ENCODE peak calls at places on chromosome 15, in ten cellular contexts. I is GM13976, D is testis, C is HCT116, G is upper lobe of right lung, W is colonic mucosa, Z is AG04450, L is NB4, M is psoas muscle, T is progenitor cell of endocrine pancreas. R is an unnamed sample.

GRCh38 chr15:99568548-99569352 is 3.0 kb downstream of the MEF2A start:
- DNase-seq in M (no peak), C (no peak), I (no peak), G (no peak), D (no peak), Z (no peak), W (no peak), L (no peak), T (no peak), R (no peak)

GRCh38 chr15:85044251-85044853 is 62.7 kb downstream of the PDE8A start:
- DNase-seq in M (peak), W (peak), L (peak), G (no peak), D (peak), C (peak), I (peak), Z (peak), T (no peak), R (peak)

GRCh38 chr15:33639968-33640367 is 328.3 kb upstream of the CHRM5 start:
- DNase-seq in M (no peak), W (no peak), L (no peak), G (no peak), D (no peak), T (no peak), Z (no peak), C (no peak), I (no peak), R (no peak)

GRCh38 chr15:89090791-89091666 is 2.8 kb downstream of the ABHD2 start:
- DNase-seq in C (no peak), Z (no peak), T (no peak), M (peak), I (peak), D (peak), G (peak), W (peak), L (peak), R (peak)

GRCh38 chr15:31299588-31300207 is 26.9 kb upstream of the KLF13 start:
- DNase-seq in L (no peak), Z (no peak), G (peak), D (peak), C (no peak), W (no peak), T (no peak), M (no peak), I (no peak), R (no peak)

GRCh38 chr15:57580866-57581265 is 10.8 kb upstream of the MYZAP start:
- DNase-seq in D (no peak), W (peak), C (no peak), L (no peak), I (no peak), Z (no peak), M (no peak), G (no peak), T (no peak), R (peak)

GRCh38 chr15:81255596-81255995 is 58.9 kb downstream of the IL16 start:
- DNase-seq in T (no peak), W (no peak), D (no peak), M (no peak), L (no peak), C (no peak), Z (no peak), G (no peak), I (no peak), R (no peak)

GRCh38 chr15:101083336-101084045 is 164.3 kb downstream of the LRRK1 start:
- DNase-seq in C (no peak), I (no peak), D (no peak), Z (no peak), W (no peak), T (no peak), M (no peak), G (no peak), L (no peak), R (no peak)

GRCh38 chr15:73704869-73705645 is 20.9 kb downstream of the CD276 start:
- DNase-seq in T (peak), I (peak), L (peak), Z (no peak), D (peak), C (no peak), W (peak), M (peak), G (peak), R (peak)

GRCh38 chr15:100053476-100054121 is 288.2 kb downstream of the ADAMTS17 start:
- DNase-seq in L (no peak), C (no peak), W (no peak), G (no peak), M (no peak), Z (no peak), T (no peak), D (no peak), I (no peak), R (no peak)

GRCh38 chr15:33908396-33908795 is 59.9 kb upstream of the CHRM5 start:
- DNase-seq in L (no peak), G (no peak), C (no peak), T (no peak), Z (no peak), I (no peak), W (no peak), M (no peak), D (no peak), R (no peak)

GRCh38 chr15:77276096-77276495 is 143.8 kb downstream of the PEAK1 start:
- DNase-seq in L (no peak), C (no peak), Z (no peak), W (no peak), G (no peak), D (no peak), M (no peak), T (no peak), I (no peak), R (no peak)

GRCh38 chr15:49428392-49429095 is 5.5 kb downstream of the FGF7 start:
- DNase-seq in Z (no peak), C (no peak), I (no peak), T (no peak), W (no peak), D (no peak), L (no peak), G (no peak), M (no peak), R (no peak)

GRCh38 chr15:93072440-93073394 is 16.3 kb downstream of the RGMA start:
- DNase-seq in I (no peak), T (peak), D (peak), M (peak), W (peak), G (peak), L (peak), C (peak), Z (no peak), R (peak)

DNA sequence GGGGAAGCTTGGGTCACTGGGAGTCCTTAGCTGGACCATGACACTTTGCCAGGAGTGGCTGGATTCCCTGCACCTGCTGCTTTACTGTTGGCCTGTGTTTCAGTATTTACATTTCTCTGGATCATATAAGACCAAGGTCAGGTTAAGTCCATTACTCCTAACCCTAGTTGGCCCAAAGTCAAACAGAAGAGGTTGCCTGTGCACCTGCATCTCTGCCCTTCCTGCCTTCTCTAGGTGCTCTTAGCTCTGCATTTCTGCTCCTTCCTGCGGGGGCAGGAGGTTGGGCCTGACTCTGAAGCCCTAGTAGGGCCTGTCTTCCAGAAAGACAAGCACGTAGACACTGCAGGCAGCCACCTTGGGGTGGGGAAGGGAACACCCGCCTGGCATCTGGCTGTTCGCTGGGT is 124.3 kb downstream of the RPLP1 start:
- DNase-seq in L (no peak), D (no peak), Z (no peak), M (no peak), G (no peak), T (no peak), I (no peak), C (no peak), W (peak), R (no peak)
- TF ChIP-seq CTCF in L (no peak), D (no peak), Z (no peak), M (no peak), G (no peak), T (no peak), I (no peak), C (no peak), W (no peak), R (no peak)

DNA sequence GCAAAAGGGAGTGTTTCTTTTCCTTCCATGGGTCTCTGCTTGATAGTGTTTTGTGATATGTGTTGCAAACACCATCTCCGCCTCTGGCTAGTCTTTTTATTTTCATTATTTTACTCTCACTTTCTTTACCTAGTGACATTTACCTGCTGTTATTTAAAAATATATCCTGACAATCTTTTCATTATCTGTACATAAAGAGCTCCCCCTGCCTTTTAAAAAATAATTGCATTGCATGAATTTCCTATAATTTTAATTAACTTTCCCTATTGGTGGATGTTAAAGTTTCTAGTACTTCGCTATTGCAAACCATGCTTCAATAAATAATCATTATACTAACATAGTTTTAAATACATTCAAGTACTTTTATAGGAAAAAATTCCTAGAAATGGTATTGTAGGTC is 48.8 kb upstream of the GCNT3 start:
- DNase-seq in M (no peak), W (no peak), Z (no peak), D (no peak), C (no peak), I (no peak), G (no peak), T (no peak), L (no peak), R (no peak)
- TF ChIP-seq CTCF in M (no peak), W (no peak), Z (no peak), D (no peak), C (peak), I (no peak), G (no peak), T (no peak), L (no peak), R (no peak)

DNA sequence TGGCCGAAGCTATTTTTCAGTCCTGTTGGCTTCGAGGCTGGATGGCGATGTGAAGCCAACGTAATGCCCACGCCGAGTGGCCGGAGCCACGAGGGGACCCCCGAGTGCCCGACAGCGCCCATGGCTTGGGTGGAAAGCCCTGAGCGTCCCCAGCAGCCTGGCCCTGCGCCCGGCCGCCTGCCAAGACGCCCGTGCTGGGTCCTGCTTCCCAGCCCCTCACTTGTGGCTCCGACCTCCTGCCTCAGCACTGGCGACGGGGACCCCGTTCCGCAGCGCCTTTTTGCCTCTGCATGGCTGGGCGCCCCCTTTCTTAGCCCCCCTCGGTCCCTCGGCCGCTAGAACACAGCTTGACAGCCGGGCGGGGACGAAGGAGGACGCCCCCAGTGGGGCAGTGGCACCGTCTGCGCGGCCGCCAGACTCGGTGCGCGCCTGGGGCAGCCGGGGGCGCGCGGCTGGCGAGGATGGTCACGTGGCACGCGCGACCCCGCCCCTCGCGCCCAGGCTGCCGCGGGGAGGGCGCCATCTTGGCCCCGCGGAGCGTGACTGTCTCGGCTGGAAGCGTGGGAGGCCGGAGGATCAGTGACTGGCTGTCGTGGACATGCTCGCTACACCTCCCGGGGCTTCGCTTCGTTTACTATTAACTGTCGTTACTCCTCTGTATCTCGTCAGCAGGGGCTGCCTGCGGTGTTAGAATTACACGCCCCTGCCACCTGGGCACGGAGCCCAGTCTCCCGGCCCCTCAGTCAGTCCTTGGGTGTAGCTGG is 626 bp upstream of the GPR176 start:
- DNase-seq in W (peak), M (peak), T (peak), D (peak), Z (no peak), G (peak), C (no peak), I (peak), L (no peak), R (peak)
- TF ChIP-seq CTCF in W (no peak), M (no peak), T (no peak), D (no peak), Z (no peak), G (no peak), C (no peak), I (no peak), L (no peak), R (no peak)

DNA sequence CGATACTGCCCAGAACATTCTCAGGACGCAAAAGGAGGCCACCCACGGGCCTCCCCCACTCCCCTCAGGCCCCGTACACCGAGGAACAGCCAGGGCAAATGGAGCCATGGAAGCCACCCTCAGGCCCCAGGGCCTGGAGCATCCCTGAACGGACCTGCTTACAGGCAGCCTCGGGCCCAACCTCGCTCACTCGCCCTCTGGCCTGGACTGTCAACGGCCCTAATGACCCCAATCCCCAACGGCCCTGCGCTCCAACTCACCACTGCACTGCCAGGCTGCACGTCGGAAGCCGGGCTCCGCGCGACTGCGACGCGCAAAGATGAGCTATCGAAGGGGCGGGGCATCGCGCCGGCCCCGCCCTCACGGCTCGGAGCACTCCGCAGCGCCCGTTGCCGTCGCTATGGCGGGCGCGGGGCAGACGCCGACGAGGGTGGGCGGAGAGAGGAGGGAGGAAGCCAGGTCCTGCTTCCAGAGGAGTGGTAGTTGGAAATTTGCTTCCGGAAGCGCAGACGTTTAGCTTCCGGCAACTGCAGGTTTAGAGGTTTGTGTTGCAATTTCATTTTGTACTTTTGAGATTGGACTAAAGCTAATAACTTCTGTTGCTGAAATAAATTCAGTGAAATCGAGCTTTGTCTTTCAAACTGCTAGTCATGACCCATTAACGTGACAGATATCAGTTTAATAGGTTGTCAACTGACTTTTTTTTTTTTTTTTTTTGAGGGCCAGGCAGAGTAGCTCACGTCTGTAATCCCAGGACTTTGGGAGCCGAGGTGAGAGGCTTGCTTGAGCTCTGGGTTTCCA is at the start of gene SKIC8:
- DNase-seq in G (peak), W (peak), C (peak), I (peak), Z (peak), L (peak), D (peak), T (peak), M (peak), R (peak)
- TF ChIP-seq CTCF in G (no peak), W (no peak), C (peak), I (no peak), Z (no peak), L (no peak), D (no peak), T (no peak), M (no peak), R (no peak)

R was measured in Calu3.